ENCODE peak calls at places on chromosomes 6 and 20, in five cellular contexts. One of them, this sample, is unnamed.

GRCh38 chr6:34292954-34293353 is 44.1 kb upstream of the SMIM29 start:
- DNase-seq in NCI-H345: no peak
- DNase-seq in activated T-cell treated with anti-CD3 and anti-CD28 coated beads for 48 hours: no peak
- DNase-seq in NCI-H1105 treated with DMSO at 0.1 percent for 48 hours: no peak
- DNase-seq in M059J: no peak
- DNase-seq in this sample: no peak

GRCh38 chr20:23130622-23130916 is 44.4 kb upstream of the CD93 start:
- DNase-seq in NCI-H345: no peak
- DNase-seq in activated T-cell treated with anti-CD3 and anti-CD28 coated beads for 48 hours: no peak
- DNase-seq in NCI-H1105 treated with DMSO at 0.1 percent for 48 hours: no peak
- DNase-seq in M059J: no peak
- DNase-seq in this sample: no peak

GRCh38 chr6:111427341-111428116 is 55.5 kb downstream of the REV3L start:
- DNase-seq in NCI-H345: no peak
- DNase-seq in activated T-cell treated with anti-CD3 and anti-CD28 coated beads for 48 hours: no peak
- DNase-seq in NCI-H1105 treated with DMSO at 0.1 percent for 48 hours: no peak
- DNase-seq in M059J: peak
- DNase-seq in this sample: no peak

GRCh38 chr20:1657556-1658334 is at the start of gene SIRPG:
- DNase-seq in NCI-H345: no peak
- DNase-seq in activated T-cell treated with anti-CD3 and anti-CD28 coated beads for 48 hours: no peak
- DNase-seq in NCI-H1105 treated with DMSO at 0.1 percent for 48 hours: no peak
- DNase-seq in M059J: peak
- DNase-seq in this sample: no peak

GRCh38 chr20:17657898-17658647 is 24.0 kb downstream of the RRBP1 start:
- DNase-seq in NCI-H345: no peak
- DNase-seq in activated T-cell treated with anti-CD3 and anti-CD28 coated beads for 48 hours: no peak
- DNase-seq in NCI-H1105 treated with DMSO at 0.1 percent for 48 hours: no peak
- DNase-seq in M059J: no peak
- DNase-seq in this sample: no peak

GRCh38 chr6:123094768-123095167 is 98.7 kb downstream of the CLVS2 start:
- DNase-seq in NCI-H345: no peak
- DNase-seq in activated T-cell treated with anti-CD3 and anti-CD28 coated beads for 48 hours: no peak
- DNase-seq in NCI-H1105 treated with DMSO at 0.1 percent for 48 hours: no peak
- DNase-seq in M059J: no peak
- DNase-seq in this sample: no peak

GRCh38 chr20:59001068-59001448 is 6.0 kb downstream of the CTSZ start:
- DNase-seq in NCI-H345: no peak
- DNase-seq in activated T-cell treated with anti-CD3 and anti-CD28 coated beads for 48 hours: no peak
- DNase-seq in NCI-H1105 treated with DMSO at 0.1 percent for 48 hours: no peak
- DNase-seq in M059J: no peak
- DNase-seq in this sample: no peak

GRCh38 chr6:121216928-121217327 is 117.4 kb downstream of the TBC1D32 start:
- DNase-seq in NCI-H345: no peak
- DNase-seq in activated T-cell treated with anti-CD3 and anti-CD28 coated beads for 48 hours: no peak
- DNase-seq in NCI-H1105 treated with DMSO at 0.1 percent for 48 hours: no peak
- DNase-seq in M059J: no peak
- DNase-seq in this sample: no peak

GRCh38 chr6:21281366-21281765 is 312.2 kb upstream of the SOX4 start:
- DNase-seq in NCI-H345: no peak
- DNase-seq in activated T-cell treated with anti-CD3 and anti-CD28 coated beads for 48 hours: no peak
- DNase-seq in NCI-H1105 treated with DMSO at 0.1 percent for 48 hours: no peak
- DNase-seq in M059J: no peak
- DNase-seq in this sample: no peak

GRCh38 chr6:46010771-46011170 is 4.9 kb downstream of the CLIC5 start:
- DNase-seq in NCI-H345: no peak
- DNase-seq in activated T-cell treated with anti-CD3 and anti-CD28 coated beads for 48 hours: no peak
- DNase-seq in NCI-H1105 treated with DMSO at 0.1 percent for 48 hours: no peak
- DNase-seq in M059J: no peak
- DNase-seq in this sample: no peak

GRCh38 chr6:140846518-140847277 is 1286.0 kb upstream of the GJE1 start:
- DNase-seq in NCI-H345: no peak
- DNase-seq in activated T-cell treated with anti-CD3 and anti-CD28 coated beads for 48 hours: no peak
- DNase-seq in NCI-H1105 treated with DMSO at 0.1 percent for 48 hours: no peak
- DNase-seq in M059J: peak
- DNase-seq in this sample: no peak

GRCh38 chr20:41142241-41142640 is 4.9 kb downstream of the PLCG1 start:
- DNase-seq in NCI-H345: no peak
- DNase-seq in activated T-cell treated with anti-CD3 and anti-CD28 coated beads for 48 hours: no peak
- DNase-seq in NCI-H1105 treated with DMSO at 0.1 percent for 48 hours: no peak
- DNase-seq in M059J: no peak
- DNase-seq in this sample: no peak

GRCh38 chr6:73739097-73739496 is 43.1 kb downstream of the CD109 start:
- DNase-seq in NCI-H345: peak
- DNase-seq in activated T-cell treated with anti-CD3 and anti-CD28 coated beads for 48 hours: no peak
- DNase-seq in NCI-H1105 treated with DMSO at 0.1 percent for 48 hours: peak
- DNase-seq in M059J: peak
- DNase-seq in this sample: no peak

GRCh38 chr6:83429857-83430605 is 820 bp downstream of the ME1 start:
- DNase-seq in NCI-H345: no peak
- DNase-seq in activated T-cell treated with anti-CD3 and anti-CD28 coated beads for 48 hours: no peak
- DNase-seq in NCI-H1105 treated with DMSO at 0.1 percent for 48 hours: no peak
- DNase-seq in M059J: peak
- DNase-seq in this sample: no peak

GRCh38 chr20:3659492-3660261 is 3.5 kb downstream of the GFRA4 start:
- DNase-seq in NCI-H345: no peak
- DNase-seq in activated T-cell treated with anti-CD3 and anti-CD28 coated beads for 48 hours: no peak
- DNase-seq in NCI-H1105 treated with DMSO at 0.1 percent for 48 hours: no peak
- DNase-seq in M059J: no peak
- DNase-seq in this sample: no peak

GRCh38 chr6:40953486-40953885 is 85.5 kb downstream of the UNC5CL start:
- DNase-seq in NCI-H345: no peak
- DNase-seq in activated T-cell treated with anti-CD3 and anti-CD28 coated beads for 48 hours: no peak
- DNase-seq in NCI-H1105 treated with DMSO at 0.1 percent for 48 hours: no peak
- DNase-seq in M059J: no peak
- DNase-seq in this sample: no peak

GRCh38 chr6:110180228-110181008 is at the start of gene CDC40:
- DNase-seq in NCI-H345: peak
- DNase-seq in activated T-cell treated with anti-CD3 and anti-CD28 coated beads for 48 hours: peak
- DNase-seq in NCI-H1105 treated with DMSO at 0.1 percent for 48 hours: peak
- DNase-seq in M059J: no peak
- DNase-seq in this sample: peak

GRCh38 chr20:59576216-59576953 is 28.0 kb upstream of the PHACTR3 start:
- DNase-seq in NCI-H345: no peak
- DNase-seq in activated T-cell treated with anti-CD3 and anti-CD28 coated beads for 48 hours: no peak
- DNase-seq in NCI-H1105 treated with DMSO at 0.1 percent for 48 hours: peak
- DNase-seq in M059J: no peak
- DNase-seq in this sample: no peak

GRCh38 chr6:137933696-137934095 is 66.6 kb downstream of the TNFAIP3 start:
- DNase-seq in NCI-H345: no peak
- DNase-seq in activated T-cell treated with anti-CD3 and anti-CD28 coated beads for 48 hours: no peak
- DNase-seq in NCI-H1105 treated with DMSO at 0.1 percent for 48 hours: no peak
- DNase-seq in M059J: peak
- DNase-seq in this sample: no peak

GRCh38 chr20:44615876-44616603 is 33.7 kb downstream of the PKIG start:
- DNase-seq in NCI-H345: no peak
- DNase-seq in activated T-cell treated with anti-CD3 and anti-CD28 coated beads for 48 hours: no peak
- DNase-seq in NCI-H1105 treated with DMSO at 0.1 percent for 48 hours: no peak
- DNase-seq in M059J: no peak
- DNase-seq in this sample: no peak

GRCh38 chr6:14635933-14636599 is 518.5 kb downstream of the CD83 start:
- DNase-seq in NCI-H345: no peak
- DNase-seq in activated T-cell treated with anti-CD3 and anti-CD28 coated beads for 48 hours: no peak
- DNase-seq in NCI-H1105 treated with DMSO at 0.1 percent for 48 hours: no peak
- DNase-seq in M059J: no peak
- DNase-seq in this sample: no peak

GRCh38 chr6:69719602-69720193 is 77.1 kb downstream of the LMBRD1 start:
- DNase-seq in NCI-H345: no peak
- DNase-seq in activated T-cell treated with anti-CD3 and anti-CD28 coated beads for 48 hours: no peak
- DNase-seq in NCI-H1105 treated with DMSO at 0.1 percent for 48 hours: peak
- DNase-seq in M059J: peak
- DNase-seq in this sample: no peak

GRCh38 chr20:44019638-44020335 is 105.1 kb downstream of the TOX2 start:
- DNase-seq in NCI-H345: no peak
- DNase-seq in activated T-cell treated with anti-CD3 and anti-CD28 coated beads for 48 hours: no peak
- DNase-seq in NCI-H1105 treated with DMSO at 0.1 percent for 48 hours: no peak
- DNase-seq in M059J: peak
- DNase-seq in this sample: peak

GRCh38 chr6:31651602-31652191 is 764 bp downstream of the BAG6 start:
- DNase-seq in NCI-H345: peak
- DNase-seq in activated T-cell treated with anti-CD3 and anti-CD28 coated beads for 48 hours: no peak
- DNase-seq in NCI-H1105 treated with DMSO at 0.1 percent for 48 hours: peak
- DNase-seq in M059J: peak
- DNase-seq in this sample: no peak

GRCh38 chr6:13573669-13574110 is 711 bp upstream of the SIRT5 start:
- DNase-seq in NCI-H345: no peak
- DNase-seq in activated T-cell treated with anti-CD3 and anti-CD28 coated beads for 48 hours: peak
- DNase-seq in NCI-H1105 treated with DMSO at 0.1 percent for 48 hours: peak
- DNase-seq in M059J: peak
- DNase-seq in this sample: peak

GRCh38 chr6:163170294-163170883 is 244.1 kb upstream of the QKI start:
- DNase-seq in NCI-H345: no peak
- DNase-seq in activated T-cell treated with anti-CD3 and anti-CD28 coated beads for 48 hours: peak
- DNase-seq in NCI-H1105 treated with DMSO at 0.1 percent for 48 hours: no peak
- DNase-seq in M059J: no peak
- DNase-seq in this sample: peak

This sample was measured in activated CD8-positive, alpha-beta memory T cell treated with anti-CD3 and anti-CD28 coated beads, Interleukin-2, amount 50 U/mL, for 48 hours.